ENCODE peak calls at places on chromosome 5, in four cellular contexts. J is GM23338, K is tibial artery, L is fibroblast of villous mesenchyme. C is an unnamed sample.

GRCh38 chr5:175420383-175420782 is 23.6 kb downstream of the DRD1 start:
- DNase-seq in J (no peak), K (no peak), L (no peak), C (no peak)

GRCh38 chr5:174318578-174318977 is 273.1 kb downstream of the NSG2 start:
- DNase-seq in J (no peak), K (no peak), L (no peak), C (no peak)

GRCh38 chr5:61069150-61069549 is 93.1 kb downstream of the SMIM15 start:
- DNase-seq in J (no peak), K (no peak), L (no peak), C (no peak)

GRCh38 chr5:126044111-126044668 is 379.0 kb upstream of the GRAMD2B start:
- DNase-seq in J (no peak), K (no peak), L (peak; percentile 70), C (no peak)

GRCh38 chr5:129670944-129671343 is 77.0 kb upstream of the MINAR2 start:
- DNase-seq in J (no peak), K (no peak), L (peak; percentile 68), C (no peak)

GRCh38 chr5:68099327-68099726 is 116.2 kb upstream of the PIK3R1 start:
- DNase-seq in J (no peak), K (no peak), L (no peak), C (no peak)

GRCh38 chr5:93294184-93294583 is 286.8 kb downstream of the NR2F1-AS1 start:
- DNase-seq in J (no peak), K (no peak), L (peak; percentile 36), C (no peak)

GRCh38 chr5:97528941-97529340 is 345.9 kb upstream of the RIOK2 start:
- DNase-seq in J (no peak), K (no peak), L (peak; percentile 18), C (no peak)

GRCh38 chr5:133423618-133424282 is 188.6 kb downstream of the FSTL4 start:
- DNase-seq in J (peak; percentile 88), K (peak; percentile 78), L (peak; percentile 42), C (no peak)

GRCh38 chr5:88872971-88873370 is 10.0 kb downstream of the MEF2C start:
- DNase-seq in J (no peak), K (no peak), L (no peak), C (no peak)
- H3K4me3 ChIP-seq in J (no peak overlapping the region), K (peak overlapping the region; percentile 32), L (no peak overlapping the region), C (peak overlapping the region; percentile 62)

DNA sequence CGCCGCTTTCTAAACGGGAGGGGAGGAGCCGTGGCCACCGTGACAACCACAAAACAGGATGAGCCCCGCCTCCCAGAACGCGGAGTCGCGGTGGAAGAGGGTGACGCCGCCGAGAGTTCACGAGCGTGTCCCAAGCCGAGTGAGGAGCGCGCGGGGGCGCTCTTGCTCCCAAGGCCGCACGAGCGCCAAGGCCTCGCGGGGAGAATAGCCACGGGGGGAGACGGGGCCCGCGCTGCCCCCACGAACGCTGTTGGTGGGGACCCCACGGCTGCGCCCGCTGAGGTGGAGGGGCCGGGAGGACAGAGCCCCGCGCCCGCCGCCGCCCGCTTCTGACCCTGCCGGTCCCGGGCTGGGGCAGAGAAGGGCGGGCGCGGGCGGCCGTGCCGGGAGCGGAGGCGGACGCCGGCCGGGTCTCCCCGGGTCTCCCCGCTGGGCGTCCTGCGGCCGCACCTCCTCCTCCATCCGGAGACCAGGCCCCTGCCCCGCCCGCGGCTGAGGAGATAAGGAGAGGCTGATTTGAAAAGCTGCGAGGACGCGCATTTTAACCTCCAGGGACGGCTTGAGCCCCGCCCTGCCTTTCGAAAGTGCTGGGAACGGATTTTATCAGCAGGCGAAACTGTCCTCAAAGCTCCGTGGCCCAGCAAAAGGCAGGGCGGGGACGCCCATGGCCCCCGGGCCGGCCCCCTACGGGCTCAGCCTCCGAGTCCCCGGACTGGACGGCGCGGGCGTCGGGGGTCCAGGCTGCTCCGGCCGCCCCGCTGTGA is 3.8 kb upstream of the NKD2 start:
- DNase-seq in J (peak; percentile 72), K (peak; percentile 71), L (peak; percentile 75), C (no peak)
- H3K4me3 ChIP-seq in J (peak overlapping the region; percentile 62), K (peak overlapping the region; percentile 56), L (peak overlapping the region; percentile 50), C (peak overlapping the region; percentile 78)

GRCh38 chr5:180808461-180809000 is 5.9 kb upstream of the MGAT1 start:
- DNase-seq in J (no peak), K (peak; percentile 62), L (no peak), C (no peak)
- H3K4me3 ChIP-seq in J (peak overlapping the region; percentile 95), K (peak overlapping the region; percentile 85), L (peak overlapping the region; percentile 90), C (peak overlapping the region; percentile 91)

DNA sequence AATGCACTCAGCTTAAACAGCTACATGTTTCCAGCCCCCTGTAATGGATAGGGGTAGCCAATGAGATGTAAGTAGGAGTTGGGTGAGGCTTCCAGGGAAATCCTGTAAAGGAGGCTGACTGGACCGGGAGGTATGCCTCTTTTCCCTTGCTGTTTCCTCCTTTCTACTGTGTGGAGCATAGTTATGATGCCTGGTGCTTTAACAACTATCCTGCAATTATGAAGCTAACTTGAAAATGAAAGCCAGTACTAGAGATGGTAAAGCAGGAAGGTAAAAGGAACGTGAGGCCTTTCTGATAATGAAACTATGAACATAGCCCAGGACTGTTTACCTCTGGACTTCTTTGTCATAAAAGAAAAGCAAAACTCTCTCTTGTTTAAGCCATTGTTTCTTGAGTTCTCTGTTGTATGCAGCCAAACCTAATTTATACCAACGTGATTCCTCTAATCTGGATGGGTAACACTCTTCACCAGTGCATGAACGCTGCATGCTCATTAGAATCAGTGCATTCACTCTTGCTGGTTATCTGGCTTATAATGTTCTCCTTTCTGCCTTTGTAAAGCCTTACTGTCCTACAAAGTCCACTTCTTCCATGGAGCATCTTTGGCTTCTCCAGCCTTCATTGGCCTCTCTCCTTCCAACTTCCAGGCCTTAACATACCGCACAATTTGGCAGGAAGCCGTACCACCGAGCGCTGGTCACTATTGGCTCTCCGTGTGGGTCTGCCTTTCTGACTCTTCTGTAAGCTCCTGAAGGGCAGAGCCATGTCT is 8.3 kb upstream of the ARHGEF28 start:
- DNase-seq in J (no peak), K (no peak), L (peak; percentile 29), C (no peak)
- H3K4me3 ChIP-seq in J (no peak overlapping the region), K (no peak overlapping the region), L (no peak overlapping the region), C (no peak overlapping the region)

DNA sequence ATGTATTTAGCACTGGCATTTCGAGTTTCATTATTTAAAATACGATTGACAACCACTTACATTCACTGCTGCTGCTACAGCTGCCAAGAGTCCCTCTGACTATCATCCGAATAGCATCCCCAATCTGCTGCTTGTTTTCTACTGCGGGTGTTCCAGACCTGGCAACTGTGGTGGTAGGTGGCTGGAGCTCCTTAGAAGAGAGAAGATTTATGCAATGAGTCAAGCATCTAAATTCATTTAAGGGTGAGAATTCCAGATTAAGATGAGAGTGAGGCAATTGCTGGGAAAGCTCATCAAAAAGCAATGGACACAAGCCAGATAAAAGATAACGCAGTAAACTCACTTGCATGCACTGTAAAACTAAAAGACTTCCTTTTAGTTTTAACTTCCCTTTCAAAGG is 3.9 kb downstream of the PLK2 start:
- DNase-seq in J (no peak), K (no peak), L (peak; percentile 22), C (no peak)
- H3K4me3 ChIP-seq in J (no peak overlapping the region), K (no peak overlapping the region), L (peak overlapping the region; percentile 91), C (peak overlapping the region; percentile 93)

GRCh38 chr5:176994460-176995121 is 12.0 kb downstream of the UIMC1 start:
- DNase-seq in J (peak; percentile 13), K (no peak), L (peak; percentile 94), C (no peak)
- H3K4me3 ChIP-seq in J (no peak overlapping the region), K (no peak overlapping the region), L (no peak overlapping the region), C (no peak overlapping the region)

GRCh38 chr5:181031716-181032115 is 8.3 kb upstream of the BTNL9 start:
- DNase-seq in J (no peak), K (no peak), L (no peak), C (no peak)

GRCh38 chr5:181024245-181025029 is 15.6 kb upstream of the BTNL9 start:
- DNase-seq in J (no peak), K (no peak), L (no peak), C (no peak)

GRCh38 chr5:181028032-181028819 is 11.8 kb upstream of the BTNL9 start:
- DNase-seq in J (peak; percentile 93), K (no peak), L (no peak), C (no peak)

GRCh38 chr5:181027452-181028031 is 12.5 kb upstream of the BTNL9 start:
- DNase-seq in J (no peak), K (no peak), L (no peak), C (no peak)
- H3K4me3 ChIP-seq in J (peak overlapping the region; percentile 58), K (no peak overlapping the region), L (no peak overlapping the region), C (no peak overlapping the region)

GRCh38 chr5:56685503-56686217 is 129.7 kb upstream of the MAP3K1 start:
- DNase-seq in J (no peak), K (no peak), L (no peak), C (no peak)

GRCh38 chr5:56683733-56684132 is 131.6 kb upstream of the MAP3K1 start:
- DNase-seq in J (no peak), K (no peak), L (no peak), C (no peak)

GRCh38 chr5:56683281-56683680 is 132.1 kb upstream of the MAP3K1 start:
- DNase-seq in J (no peak), K (no peak), L (no peak), C (no peak)

GRCh38 chr5:56686337-56687198 is 128.8 kb upstream of the MAP3K1 start:
- DNase-seq in J (no peak), K (no peak), L (no peak), C (no peak)

GRCh38 chr5:56684159-56684558 is 131.2 kb upstream of the MAP3K1 start:
- DNase-seq in J (no peak), K (no peak), L (no peak), C (no peak)
- H3K4me3 ChIP-seq in J (no peak overlapping the region), K (no peak overlapping the region), L (no peak overlapping the region), C (no peak overlapping the region)

DNA sequence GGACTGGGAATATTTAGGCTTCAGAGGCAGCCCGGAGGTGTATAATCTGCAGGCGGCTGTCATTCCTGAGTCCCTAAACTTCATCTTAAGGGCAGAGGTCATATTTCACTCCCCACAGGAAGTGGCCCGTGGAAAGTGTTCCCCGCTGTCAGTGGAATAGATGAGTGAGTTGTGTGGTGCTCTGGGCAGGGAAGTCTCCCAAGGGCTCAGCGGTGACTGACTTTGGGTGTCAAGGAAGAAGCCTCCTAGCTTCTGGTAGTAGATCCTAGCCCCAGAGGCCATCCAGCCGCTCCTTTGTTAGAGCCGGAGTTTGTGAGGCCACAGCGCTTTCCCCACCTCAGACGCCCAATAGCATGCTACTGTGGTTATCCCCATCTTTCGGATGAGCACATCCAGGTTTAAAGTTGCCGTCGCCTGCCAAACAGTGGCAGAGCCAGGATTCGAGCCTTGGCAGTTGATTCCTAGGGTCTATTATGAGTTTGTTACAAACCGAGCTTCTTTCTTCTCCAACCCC is 38.9 kb upstream of the TIFAB start:
- DNase-seq in J (peak; percentile 45), K (peak; percentile 44), L (no peak), C (no peak)
- H3K4me3 ChIP-seq in J (peak overlapping the region; percentile 57), K (no peak overlapping the region), L (no peak overlapping the region), C (no peak overlapping the region)